ENCODE peak calls at places on chromosome 11, in nine cellular contexts. J is lower leg skin, C is A549, A is GM10248, X is cardiac muscle cell, V is colonic mucosa, Q is kidney, F is endothelial cell, S is fibroblast of pulmonary artery. W is an unnamed sample.

GRCh38 chr11:28476053-28476452 is 367.9 kb downstream of the METTL15 start:
- DNase-seq in C (no peak), V (no peak), S (no peak), J (no peak), F (no peak), X (peak), Q (no peak), A (no peak), W (no peak)

GRCh38 chr11:75429902-75430691 is 2.9 kb downstream of the KLHL35 start:
- DNase-seq in J (no peak), Q (peak), S (peak), V (peak), A (peak), F (peak), X (peak), C (peak), W (no peak)

GRCh38 chr11:80462211-80462610 is 1021.4 kb upstream of the TENM4 start:
- DNase-seq in X (no peak), V (no peak), S (no peak), Q (no peak), F (no peak), C (no peak), A (peak), J (no peak), W (no peak)

GRCh38 chr11:118792642-118793124 is 1.7 kb upstream of the DDX6 start:
- DNase-seq in F (peak), X (peak), S (peak), J (peak), V (peak), Q (no peak), C (peak), A (peak), W (no peak)

GRCh38 chr11:12287374-12288211 is 89.8 kb upstream of the PARVA start:
- DNase-seq in X (peak), C (peak), F (peak), Q (peak), J (peak), A (peak), S (peak), V (peak), W (no peak)

GRCh38 chr11:134313379-134313778 is 18.4 kb upstream of the GLB1L2 start:
- DNase-seq in A (no peak), Q (no peak), S (no peak), V (no peak), J (no peak), X (no peak), F (no peak), C (no peak), W (no peak)

GRCh38 chr11:108733479-108734116 is 68.7 kb downstream of the DDX10 start:
- DNase-seq in S (peak), Q (no peak), C (no peak), A (peak), F (no peak), J (no peak), X (peak), V (no peak), W (no peak)

GRCh38 chr11:83682645-83682973 is 396.4 kb upstream of the CCDC90B start:
- DNase-seq in A (peak), J (no peak), Q (no peak), C (no peak), F (no peak), X (no peak), V (no peak), S (no peak), W (no peak)

GRCh38 chr11:84173078-84173477 is 886.9 kb upstream of the CCDC90B start:
- DNase-seq in F (no peak), J (no peak), X (no peak), Q (no peak), V (no peak), S (no peak), C (no peak), A (no peak), W (no peak)

GRCh38 chr11:112795896-112796686 is 165.1 kb upstream of the NCAM1 start:
- DNase-seq in J (no peak), C (no peak), Q (peak), V (no peak), A (no peak), X (no peak), F (no peak), S (no peak), W (no peak)

GRCh38 chr11:80182906-80183305 is 742.1 kb upstream of the TENM4 start:
- DNase-seq in X (no peak), F (no peak), Q (no peak), S (no peak), A (no peak), J (no peak), V (no peak), C (no peak), W (no peak)

GRCh38 chr11:16124390-16124789 is 232.0 kb downstream of the SOX6 start:
- DNase-seq in C (no peak), V (no peak), Q (no peak), F (no peak), A (no peak), X (no peak), J (no peak), S (no peak), W (no peak)

GRCh38 chr11:116651098-116651756 is 121.6 kb downstream of the BUD13 start:
- DNase-seq in V (no peak), X (no peak), F (peak), S (no peak), C (no peak), J (no peak), A (no peak), Q (no peak), W (no peak)

GRCh38 chr11:35260342-35260985 is 121.5 kb downstream of the CD44 start:
- DNase-seq in J (no peak), X (peak), F (no peak), C (peak), A (no peak), V (no peak), S (peak), Q (no peak), W (no peak)

GRCh38 chr11:4161305-4161704 is 66.7 kb downstream of the RRM1 start:
- DNase-seq in A (no peak), X (no peak), S (no peak), F (no peak), J (no peak), V (no peak), Q (no peak), C (no peak), W (no peak)

GRCh38 chr11:121194731-121195596 is 93.9 kb downstream of the TECTA start:
- DNase-seq in F (peak), V (peak), J (peak), A (peak), Q (no peak), S (peak), C (peak), X (peak), W (no peak)

GRCh38 chr11:114416441-114416928 is 16.0 kb downstream of the RBM7 start:
- DNase-seq in S (peak), C (no peak), F (no peak), X (peak), A (no peak), J (no peak), Q (no peak), V (no peak), W (no peak)

GRCh38 chr11:130653838-130654601 is 205.6 kb downstream of the ADAMTS15 start:
- DNase-seq in C (no peak), X (peak), Q (peak), J (peak), V (peak), S (peak), F (no peak), A (no peak), W (no peak)

GRCh38 chr11:61551630-61552029 is 29.2 kb downstream of the SYT7 start:
- DNase-seq in A (no peak), X (peak), V (no peak), Q (peak), S (peak), J (no peak), F (no peak), C (peak), W (no peak)

GRCh38 chr11:35274909-35275807 is 136.2 kb downstream of the CD44 start:
- DNase-seq in X (no peak), F (no peak), A (no peak), J (peak), V (peak), Q (no peak), S (no peak), C (peak), W (no peak)

GRCh38 chr11:130606781-130607511 is 158.5 kb downstream of the ADAMTS15 start:
- DNase-seq in A (no peak), X (peak), V (no peak), J (peak), F (no peak), Q (peak), S (no peak), C (no peak), W (no peak)

GRCh38 chr11:83070878-83071640 is 638 bp downstream of the RAB30 start:
- DNase-seq in X (peak), F (peak), Q (peak), V (peak), A (no peak), C (no peak), J (peak), S (peak), W (no peak)

GRCh38 chr11:36010010-36010740 is 66.3 kb downstream of the LDLRAD3 start:
- DNase-seq in C (no peak), V (no peak), Q (no peak), F (no peak), A (no peak), J (no peak), X (peak), S (peak), W (no peak)

GRCh38 chr11:70082829-70083228 is 4.7 kb downstream of the ANO1 start:
- DNase-seq in V (no peak), C (peak), X (no peak), F (peak), A (no peak), S (no peak), Q (no peak), J (no peak), W (no peak)
- TF ChIP-seq CTCF in V (no peak), C (peak), X (no peak), F (no peak), A (no peak), S (peak), Q (no peak), J (no peak), W (no peak)

GRCh38 chr11:47348859-47349258 is 3.6 kb downstream of the MYBPC3 start:
- DNase-seq in Q (no peak), A (no peak), J (no peak), S (peak), F (no peak), V (no peak), C (peak), X (peak), W (no peak)
- TF ChIP-seq CTCF in Q (peak), A (peak), J (no peak), S (peak), F (no peak), V (no peak), C (peak), X (peak), W (no peak)

GRCh38 chr11:71251761-71252433 is 480 bp downstream of the SHANK2 start:
- DNase-seq in F (peak), Q (no peak), C (peak), X (peak), V (peak), J (no peak), A (peak), S (no peak), W (no peak)
- TF ChIP-seq CTCF in F (peak), Q (peak), C (peak), X (peak), V (no peak), J (no peak), A (peak), S (no peak), W (no peak)

GRCh38 chr11:2482745-2483144 is 37.9 kb downstream of the KCNQ1 start:
- DNase-seq in V (no peak), S (no peak), A (no peak), J (no peak), X (no peak), C (no peak), Q (no peak), F (no peak), W (peak)
- TF ChIP-seq CTCF in V (no peak), S (no peak), A (no peak), J (no peak), X (no peak), C (no peak), Q (no peak), F (no peak), W (no peak)

GRCh38 chr11:60345489-60345888 is 18.4 kb downstream of the MS4A6E start:
- DNase-seq in S (no peak), X (peak), C (peak), J (no peak), F (peak), V (no peak), Q (no peak), A (no peak), W (no peak)
- TF ChIP-seq CTCF in S (peak), X (peak), C (no peak), J (no peak), F (no peak), V (peak), Q (no peak), A (peak), W (no peak)

W was measured in omental fat pad.